ENCODE peak calls at places on chromosomes 13 and 19, in seven cellular contexts. One of them, this sample, is unnamed. For H3K4me1 and H3K9me3, the result is how much of the 10 kb centered on the place peaks cover.

GRCh38 chr19:33134571-33135041 is 2.7 kb downstream of the WDR88 start:
- DNase-seq in H1: peak
- DNase-seq in tibial nerve: no peak
- DNase-seq in lung: no peak
- DNase-seq in CD8-positive, alpha-beta T cell: no peak
- DNase-seq in ascending aorta: no peak
- DNase-seq in CD4-positive, CD25-positive, alpha-beta regulatory T cell: peak
- DNase-seq in this sample: no peak

GRCh38 chr13:84574851-84575250 is 692.6 kb upstream of the SLITRK1 start:
- DNase-seq in H1: no peak
- DNase-seq in tibial nerve: no peak
- DNase-seq in lung: no peak
- DNase-seq in CD8-positive, alpha-beta T cell: no peak
- DNase-seq in ascending aorta: no peak
- DNase-seq in CD4-positive, CD25-positive, alpha-beta regulatory T cell: no peak
- DNase-seq in this sample: no peak

GRCh38 chr13:51955281-51955771 is 55.9 kb downstream of the ATP7B start:
- DNase-seq in H1: no peak
- DNase-seq in tibial nerve: no peak
- DNase-seq in lung: no peak
- DNase-seq in CD8-positive, alpha-beta T cell: no peak
- DNase-seq in ascending aorta: no peak
- DNase-seq in CD4-positive, CD25-positive, alpha-beta regulatory T cell: peak
- DNase-seq in this sample: peak

GRCh38 chr13:21074601-21075302 is 13.4 kb upstream of the LATS2 start:
- DNase-seq in H1: peak
- DNase-seq in tibial nerve: no peak
- DNase-seq in lung: no peak
- DNase-seq in CD8-positive, alpha-beta T cell: no peak
- DNase-seq in ascending aorta: no peak
- DNase-seq in CD4-positive, CD25-positive, alpha-beta regulatory T cell: peak
- DNase-seq in this sample: no peak

GRCh38 chr13:64529874-64530485 is 2700.2 kb downstream of the PCDH9 start:
- DNase-seq in H1: peak
- DNase-seq in tibial nerve: no peak
- DNase-seq in lung: no peak
- DNase-seq in CD8-positive, alpha-beta T cell: no peak
- DNase-seq in ascending aorta: no peak
- DNase-seq in CD4-positive, CD25-positive, alpha-beta regulatory T cell: peak
- DNase-seq in this sample: peak

GRCh38 chr13:92355213-92355612 is 871.4 kb upstream of the GPC6 start:
- DNase-seq in H1: no peak
- DNase-seq in tibial nerve: no peak
- DNase-seq in lung: no peak
- DNase-seq in CD8-positive, alpha-beta T cell: no peak
- DNase-seq in ascending aorta: no peak
- DNase-seq in CD4-positive, CD25-positive, alpha-beta regulatory T cell: no peak
- DNase-seq in this sample: peak

GRCh38 chr13:67880916-67881315 is 650.8 kb upstream of the PCDH9 start:
- DNase-seq in H1: no peak
- DNase-seq in tibial nerve: no peak
- DNase-seq in lung: no peak
- DNase-seq in CD8-positive, alpha-beta T cell: no peak
- DNase-seq in ascending aorta: no peak
- DNase-seq in CD4-positive, CD25-positive, alpha-beta regulatory T cell: no peak
- DNase-seq in this sample: no peak

GRCh38 chr19:6761053-6761676 is 6.1 kb downstream of the SH2D3A start:
- DNase-seq in H1: no peak
- DNase-seq in tibial nerve: no peak
- DNase-seq in lung: no peak
- DNase-seq in CD8-positive, alpha-beta T cell: no peak
- DNase-seq in ascending aorta: no peak
- DNase-seq in CD4-positive, CD25-positive, alpha-beta regulatory T cell: peak
- DNase-seq in this sample: no peak

GRCh38 chr13:110301606-110302131 is 5.3 kb downstream of the COL4A1 start:
- DNase-seq in H1: no peak
- DNase-seq in tibial nerve: no peak
- DNase-seq in lung: no peak
- DNase-seq in CD8-positive, alpha-beta T cell: no peak
- DNase-seq in ascending aorta: peak
- DNase-seq in CD4-positive, CD25-positive, alpha-beta regulatory T cell: no peak
- DNase-seq in this sample: no peak

GRCh38 chr19:41930926-41931592 is 2.8 kb upstream of the ERFL start:
- DNase-seq in H1: peak
- DNase-seq in tibial nerve: no peak
- DNase-seq in lung: no peak
- DNase-seq in CD8-positive, alpha-beta T cell: no peak
- DNase-seq in ascending aorta: no peak
- DNase-seq in CD4-positive, CD25-positive, alpha-beta regulatory T cell: no peak
- DNase-seq in this sample: no peak

GRCh38 chr19:18010149-18010548 is 2.2 kb downstream of the ARRDC2 start:
- DNase-seq in H1: no peak
- DNase-seq in tibial nerve: no peak
- DNase-seq in lung: no peak
- DNase-seq in CD8-positive, alpha-beta T cell: no peak
- DNase-seq in ascending aorta: no peak
- DNase-seq in CD4-positive, CD25-positive, alpha-beta regulatory T cell: no peak
- DNase-seq in this sample: no peak

GRCh38 chr13:107576430-107576829 is 638.9 kb downstream of the LIG4 start:
- DNase-seq in H1: no peak
- DNase-seq in tibial nerve: no peak
- DNase-seq in lung: no peak
- DNase-seq in CD8-positive, alpha-beta T cell: no peak
- DNase-seq in ascending aorta: no peak
- DNase-seq in CD4-positive, CD25-positive, alpha-beta regulatory T cell: no peak
- DNase-seq in this sample: no peak

GRCh38 chr13:26423634-26424033 is 133.8 kb upstream of the WASF3 start:
- DNase-seq in H1: no peak
- DNase-seq in tibial nerve: no peak
- DNase-seq in lung: no peak
- DNase-seq in CD8-positive, alpha-beta T cell: no peak
- DNase-seq in ascending aorta: peak
- DNase-seq in CD4-positive, CD25-positive, alpha-beta regulatory T cell: no peak
- DNase-seq in this sample: no peak

GRCh38 chr13:98385591-98385990 is 191.3 kb downstream of the STK24 start:
- DNase-seq in H1: no peak
- DNase-seq in tibial nerve: no peak
- DNase-seq in lung: no peak
- DNase-seq in CD8-positive, alpha-beta T cell: no peak
- DNase-seq in ascending aorta: no peak
- DNase-seq in CD4-positive, CD25-positive, alpha-beta regulatory T cell: no peak
- DNase-seq in this sample: no peak

DNA sequence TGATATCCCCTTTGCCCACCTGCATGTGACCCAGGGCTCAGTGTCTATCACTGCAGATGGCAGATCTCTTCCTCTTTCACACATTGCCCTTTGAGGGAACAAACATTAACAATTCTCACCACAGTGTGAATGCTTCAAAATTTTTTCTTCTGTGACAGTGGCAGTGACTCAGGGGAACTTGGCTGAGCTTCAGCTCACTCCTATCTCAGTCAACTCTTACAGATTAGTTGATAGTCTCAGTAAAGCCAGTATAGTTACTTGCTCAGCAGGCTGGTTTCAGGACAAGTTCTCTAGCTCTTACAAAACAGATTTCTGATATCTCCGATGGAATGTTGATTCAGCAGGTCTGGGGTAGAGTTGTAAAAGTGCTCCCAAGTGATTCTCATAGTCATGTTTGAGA is 166.9 kb downstream of the DLEU7 start:
- DNase-seq in H1: no peak
- DNase-seq in tibial nerve: no peak
- DNase-seq in lung: no peak
- DNase-seq in CD8-positive, alpha-beta T cell: no peak
- DNase-seq in ascending aorta: no peak
- DNase-seq in CD4-positive, CD25-positive, alpha-beta regulatory T cell: no peak
- DNase-seq in this sample: peak
- H3K27ac ChIP-seq in H1: no peak
- H3K27ac ChIP-seq in tibial nerve: no peak
- H3K27ac ChIP-seq in lung: peak
- H3K27ac ChIP-seq in CD8-positive, alpha-beta T cell: no peak
- H3K27ac ChIP-seq in ascending aorta: no peak
- H3K27ac ChIP-seq in CD4-positive, CD25-positive, alpha-beta regulatory T cell: no peak
- H3K27ac ChIP-seq in this sample: no peak

GRCh38 chr19:13033244-13033643 is 38.0 kb downstream of the NFIX start:
- DNase-seq in H1: no peak
- DNase-seq in tibial nerve: no peak
- DNase-seq in lung: no peak
- DNase-seq in CD8-positive, alpha-beta T cell: no peak
- DNase-seq in ascending aorta: no peak
- DNase-seq in CD4-positive, CD25-positive, alpha-beta regulatory T cell: peak
- DNase-seq in this sample: no peak

GRCh38 chr19:13033819-13034611 is 38.7 kb downstream of the NFIX start:
- DNase-seq in H1: peak
- DNase-seq in tibial nerve: no peak
- DNase-seq in lung: peak
- DNase-seq in CD8-positive, alpha-beta T cell: peak
- DNase-seq in ascending aorta: peak
- DNase-seq in CD4-positive, CD25-positive, alpha-beta regulatory T cell: peak
- DNase-seq in this sample: peak

GRCh38 chr19:13029893-13030292 is 34.6 kb downstream of the NFIX start:
- DNase-seq in H1: peak
- DNase-seq in tibial nerve: no peak
- DNase-seq in lung: no peak
- DNase-seq in CD8-positive, alpha-beta T cell: no peak
- DNase-seq in ascending aorta: no peak
- DNase-seq in CD4-positive, CD25-positive, alpha-beta regulatory T cell: peak
- DNase-seq in this sample: peak

GRCh38 chr19:13032837-13033236 is 37.6 kb downstream of the NFIX start:
- DNase-seq in H1: no peak
- DNase-seq in tibial nerve: no peak
- DNase-seq in lung: no peak
- DNase-seq in CD8-positive, alpha-beta T cell: no peak
- DNase-seq in ascending aorta: no peak
- DNase-seq in CD4-positive, CD25-positive, alpha-beta regulatory T cell: no peak
- DNase-seq in this sample: no peak

DNA sequence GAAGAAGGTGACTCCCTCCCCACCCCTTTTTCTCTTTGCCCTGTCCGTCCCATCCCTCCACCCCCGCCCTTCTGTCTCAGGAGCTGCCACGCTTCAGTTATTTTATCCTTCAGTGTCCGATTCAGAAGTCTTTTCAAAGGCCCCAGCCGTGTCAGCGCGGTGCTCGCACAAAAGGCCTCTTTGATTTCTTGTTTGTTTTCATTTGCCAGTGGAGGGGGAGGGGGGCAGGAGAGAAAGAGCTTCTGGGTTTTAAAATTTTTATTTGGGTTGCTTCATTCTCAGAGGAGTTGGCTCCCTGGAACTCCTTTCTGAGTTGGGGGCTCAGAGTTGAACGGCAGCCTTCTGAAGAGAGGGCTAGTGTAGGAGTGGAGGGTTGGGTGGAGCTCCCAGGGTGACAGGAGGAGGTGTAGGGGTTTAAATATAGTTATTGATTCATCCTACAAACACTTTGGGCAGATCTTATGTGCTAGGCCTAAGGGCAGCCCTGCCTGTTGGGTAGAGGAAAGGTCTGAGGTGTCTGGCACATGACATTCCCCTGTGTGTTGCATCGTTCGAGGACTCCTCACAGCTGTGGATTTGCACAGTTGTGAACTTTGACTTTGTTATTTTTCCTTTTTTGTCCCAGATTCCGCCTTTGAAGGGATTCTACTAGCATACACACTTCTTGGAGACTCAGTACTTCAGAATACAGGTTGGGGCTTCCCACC is 36.8 kb downstream of the NFIX start:
- DNase-seq in H1: no peak
- DNase-seq in tibial nerve: no peak
- DNase-seq in lung: no peak
- DNase-seq in CD8-positive, alpha-beta T cell: no peak
- DNase-seq in ascending aorta: peak
- DNase-seq in CD4-positive, CD25-positive, alpha-beta regulatory T cell: no peak
- DNase-seq in this sample: no peak
- H3K4me1 ChIP-seq in H1: under half
- H3K4me1 ChIP-seq in tibial nerve: half or more
- H3K4me1 ChIP-seq in lung: under half
- H3K4me1 ChIP-seq in CD8-positive, alpha-beta T cell: under half
- H3K4me1 ChIP-seq in ascending aorta: half or more
- H3K4me1 ChIP-seq in CD4-positive, CD25-positive, alpha-beta regulatory T cell: under half
- H3K4me1 ChIP-seq in this sample: under half

GRCh38 chr19:57068326-57068725 is 51.5 kb upstream of the USP29 start:
- DNase-seq in H1: no peak
- DNase-seq in tibial nerve: no peak
- DNase-seq in lung: no peak
- DNase-seq in CD8-positive, alpha-beta T cell: no peak
- DNase-seq in ascending aorta: no peak
- DNase-seq in CD4-positive, CD25-positive, alpha-beta regulatory T cell: no peak
- DNase-seq in this sample: no peak

GRCh38 chr19:57067440-57067839 is 52.3 kb upstream of the USP29 start:
- DNase-seq in H1: no peak
- DNase-seq in tibial nerve: no peak
- DNase-seq in lung: no peak
- DNase-seq in CD8-positive, alpha-beta T cell: no peak
- DNase-seq in ascending aorta: no peak
- DNase-seq in CD4-positive, CD25-positive, alpha-beta regulatory T cell: no peak
- DNase-seq in this sample: no peak

GRCh38 chr19:57071414-57071813 is 48.4 kb upstream of the USP29 start:
- DNase-seq in H1: no peak
- DNase-seq in tibial nerve: no peak
- DNase-seq in lung: no peak
- DNase-seq in CD8-positive, alpha-beta T cell: no peak
- DNase-seq in ascending aorta: no peak
- DNase-seq in CD4-positive, CD25-positive, alpha-beta regulatory T cell: no peak
- DNase-seq in this sample: no peak

DNA sequence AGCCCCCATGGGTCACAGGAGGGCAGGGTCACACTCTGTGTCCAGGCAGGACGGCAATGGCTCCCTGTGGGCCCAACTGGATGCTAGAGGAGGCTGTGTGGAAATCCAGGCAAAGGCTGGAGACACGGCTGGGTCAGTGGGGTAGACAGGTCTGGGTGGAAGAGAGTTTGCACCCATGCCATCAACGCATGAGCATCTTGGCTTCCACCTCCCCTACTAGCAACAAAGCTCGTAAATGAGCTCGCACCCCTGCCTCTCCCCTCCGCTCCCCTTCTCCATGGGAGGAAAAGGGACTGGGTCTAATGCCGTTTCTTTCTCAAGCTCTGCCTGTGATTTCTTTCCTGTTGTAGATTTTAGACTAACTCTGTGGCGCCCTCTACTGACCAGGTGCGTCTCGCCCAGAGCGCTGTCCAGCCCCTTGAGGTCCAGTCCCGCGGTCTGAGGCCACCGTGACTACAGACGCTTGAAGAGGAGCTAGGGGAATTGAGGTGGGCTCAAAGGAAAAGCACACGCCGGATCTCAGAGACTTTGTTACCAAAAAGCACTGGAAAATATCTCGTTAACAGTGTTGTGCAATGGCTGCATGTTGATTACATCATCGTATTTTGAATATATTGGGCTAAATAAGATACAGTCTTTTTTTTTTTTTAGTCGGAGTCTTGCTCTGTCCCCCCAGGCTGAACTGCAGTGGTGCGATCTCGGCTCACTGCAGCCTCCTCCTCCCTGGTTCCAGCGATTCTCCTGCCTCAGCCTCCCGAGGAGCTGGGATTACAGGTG is 50.7 kb upstream of the USP29 start:
- DNase-seq in H1: peak
- DNase-seq in tibial nerve: no peak
- DNase-seq in lung: no peak
- DNase-seq in CD8-positive, alpha-beta T cell: no peak
- DNase-seq in ascending aorta: no peak
- DNase-seq in CD4-positive, CD25-positive, alpha-beta regulatory T cell: no peak
- DNase-seq in this sample: no peak
- H3K9me3 ChIP-seq in H1: half or more
- H3K9me3 ChIP-seq in tibial nerve: under half
- H3K9me3 ChIP-seq in lung: under half
- H3K9me3 ChIP-seq in CD8-positive, alpha-beta T cell: under half
- H3K9me3 ChIP-seq in ascending aorta: under half
- H3K9me3 ChIP-seq in CD4-positive, CD25-positive, alpha-beta regulatory T cell: half or more
- H3K9me3 ChIP-seq in this sample: under half

GRCh38 chr19:12838182-12838890 is at the start of gene MAST1:
- DNase-seq in H1: peak
- DNase-seq in tibial nerve: no peak
- DNase-seq in lung: no peak
- DNase-seq in CD8-positive, alpha-beta T cell: no peak
- DNase-seq in ascending aorta: no peak
- DNase-seq in CD4-positive, CD25-positive, alpha-beta regulatory T cell: peak
- DNase-seq in this sample: peak
- H3K27ac ChIP-seq in H1: no peak
- H3K27ac ChIP-seq in tibial nerve: no peak
- H3K27ac ChIP-seq in lung: no peak
- H3K27ac ChIP-seq in CD8-positive, alpha-beta T cell: no peak
- H3K27ac ChIP-seq in ascending aorta: no peak
- H3K27ac ChIP-seq in CD4-positive, CD25-positive, alpha-beta regulatory T cell: no peak
- H3K27ac ChIP-seq in this sample: no peak